ENCODE peak calls at places on chromosome 9, in seven cellular contexts. G is CD8-positive, alpha-beta T cell; I is colonic mucosa; J is OCI-LY7; V is IMR-90; C is CD4-positive, alpha-beta memory T cell; W is kidney. L is an unnamed sample. For H3K4me1, the result is how much of the 10 kb centered on the place peaks cover.

GRCh38 chr9:113807173-113808061 is 68.7 kb upstream of the ZNF618 start:
- DNase-seq in G (no peak), I (peak), J (peak), V (peak), C (peak), W (no peak), L (peak)

GRCh38 chr9:135506327-135507103 is 6.0 kb downstream of the MRPS2 start:
- DNase-seq in G (no peak), I (no peak), J (no peak), V (no peak), C (no peak), W (no peak), L (no peak)

GRCh38 chr9:33233659-33234335 is 6.2 kb upstream of the SPINK4 start:
- DNase-seq in G (no peak), I (peak), J (no peak), V (peak), C (no peak), W (peak), L (peak)

GRCh38 chr9:87387351-87388055 is 110.2 kb upstream of the DAPK1 start:
- DNase-seq in G (no peak), I (no peak), J (no peak), V (no peak), C (no peak), W (no peak), L (no peak)

GRCh38 chr9:112780637-112781036 is 30.1 kb downstream of the SNX30 start:
- DNase-seq in G (no peak), I (no peak), J (no peak), V (no peak), C (no peak), W (no peak), L (no peak)

GRCh38 chr9:122354536-122355199 is 16.2 kb upstream of the PTGS1 start:
- DNase-seq in G (no peak), I (no peak), J (no peak), V (no peak), C (no peak), W (no peak), L (no peak)

GRCh38 chr9:97389249-97389648 is 22.6 kb upstream of the TDRD7 start:
- DNase-seq in G (no peak), I (no peak), J (no peak), V (no peak), C (no peak), W (peak), L (no peak)

GRCh38 chr9:85007753-85008152 is 338.2 kb downstream of the NTRK2 start:
- DNase-seq in G (no peak), I (no peak), J (no peak), V (no peak), C (no peak), W (no peak), L (no peak)

GRCh38 chr9:88230612-88231011 is 92.3 kb upstream of the SPATA31C2 start:
- DNase-seq in G (no peak), I (no peak), J (no peak), V (peak), C (no peak), W (no peak), L (no peak)

GRCh38 chr9:124277420-124277819 is 19.7 kb downstream of the NEK6 start:
- DNase-seq in G (no peak), I (no peak), J (no peak), V (no peak), C (no peak), W (no peak), L (no peak)
- H3K4me1 ChIP-seq in G (under half), I (under half), J (under half), V (half or more), C (under half), W (under half), L (under half)

GRCh38 chr9:38025166-38025565 is 43.9 kb downstream of the SHB start:
- DNase-seq in G (no peak), I (no peak), J (no peak), V (no peak), C (no peak), W (no peak), L (peak)
- H3K4me1 ChIP-seq in G (under half), I (under half), J (under half), V (half or more), C (under half), W (under half), L (under half)

GRCh38 chr9:95008151-95008771 is 281.8 kb downstream of the AOPEP start:
- DNase-seq in G (no peak), I (peak), J (no peak), V (no peak), C (no peak), W (no peak), L (peak)
- H3K4me1 ChIP-seq in G (under half), I (under half), J (under half), V (under half), C (under half), W (under half), L (under half)

GRCh38 chr9:124267271-124267807 is 9.6 kb downstream of the NEK6 start:
- DNase-seq in G (no peak), I (peak), J (peak), V (peak), C (no peak), W (peak), L (peak)

GRCh38 chr9:124268248-124268647 is 10.5 kb downstream of the NEK6 start:
- DNase-seq in G (no peak), I (no peak), J (no peak), V (no peak), C (no peak), W (no peak), L (no peak)

GRCh38 chr9:124270504-124271335 is 13.0 kb downstream of the NEK6 start:
- DNase-seq in G (no peak), I (peak), J (no peak), V (no peak), C (no peak), W (no peak), L (peak)

GRCh38 chr9:124271660-124272059 is 13.9 kb downstream of the NEK6 start:
- DNase-seq in G (no peak), I (peak), J (no peak), V (no peak), C (no peak), W (no peak), L (no peak)

DNA sequence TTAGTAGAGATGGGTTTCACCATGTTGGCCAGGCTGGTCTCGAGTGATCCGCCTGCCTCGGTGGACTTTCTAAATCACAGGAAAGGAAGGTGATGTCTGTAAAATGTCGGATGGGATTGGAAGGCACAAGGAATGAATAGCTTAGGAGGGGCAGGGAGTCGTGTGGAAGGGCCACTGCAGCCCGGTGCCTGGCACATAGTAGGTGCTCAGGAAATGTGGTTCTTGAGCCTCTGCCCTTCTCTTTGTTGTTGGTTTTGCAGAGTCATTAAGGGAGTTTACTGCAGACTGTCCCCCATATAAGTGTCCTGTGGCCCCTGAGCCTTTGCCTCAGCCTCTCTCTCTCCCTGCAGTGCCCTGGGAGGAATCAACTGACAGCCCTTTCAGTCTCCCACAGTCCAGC is 11.8 kb downstream of the NEK6 start:
- DNase-seq in G (no peak), I (no peak), J (no peak), V (no peak), C (no peak), W (no peak), L (no peak)
- H3K4me1 ChIP-seq in G (under half), I (under half), J (half or more), V (half or more), C (under half), W (under half), L (half or more)

DNA sequence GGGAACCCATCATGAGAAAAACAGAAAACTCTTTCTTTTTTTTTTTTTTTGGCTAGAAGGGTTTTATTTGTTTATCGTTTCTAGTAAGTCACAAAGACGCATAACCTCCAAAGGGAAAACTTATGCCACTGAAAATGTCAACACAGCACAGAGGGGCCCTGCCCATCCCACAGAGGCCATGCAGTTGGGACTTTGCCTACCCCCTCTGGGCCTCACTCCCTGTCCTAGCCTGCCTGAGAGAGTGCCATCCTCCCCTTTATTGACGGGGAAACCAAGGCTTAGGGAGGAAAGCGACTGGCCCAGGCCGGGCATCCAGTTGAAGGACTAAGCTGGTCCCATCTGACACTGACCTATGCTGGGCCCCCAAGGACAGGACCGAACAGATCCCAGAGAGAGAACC is 74.7 kb downstream of the VAV2 start:
- DNase-seq in G (no peak), I (no peak), J (no peak), V (no peak), C (no peak), W (no peak), L (no peak)
- H3K4me1 ChIP-seq in G (under half), I (under half), J (under half), V (under half), C (under half), W (under half), L (under half)

GRCh38 chr9:129393064-129393463 is 215.0 kb upstream of the IER5L start:
- DNase-seq in G (no peak), I (no peak), J (no peak), V (no peak), C (no peak), W (no peak), L (no peak)

GRCh38 chr9:129391215-129391614 is 213.2 kb upstream of the IER5L start:
- DNase-seq in G (no peak), I (no peak), J (no peak), V (no peak), C (no peak), W (peak), L (no peak)

GRCh38 chr9:129394011-129394919 is 216.2 kb upstream of the IER5L start:
- DNase-seq in G (no peak), I (no peak), J (no peak), V (no peak), C (no peak), W (peak), L (no peak)

GRCh38 chr9:129394920-129395279 is 216.8 kb upstream of the IER5L start:
- DNase-seq in G (no peak), I (no peak), J (no peak), V (no peak), C (no peak), W (peak), L (no peak)

GRCh38 chr9:129392093-129392541 is 214.1 kb upstream of the IER5L start:
- DNase-seq in G (no peak), I (peak), J (no peak), V (no peak), C (no peak), W (peak), L (no peak)
- H3K4me1 ChIP-seq in G (under half), I (under half), J (under half), V (under half), C (under half), W (under half), L (under half)

GRCh38 chr9:94176582-94176981 is 82.5 kb upstream of the ZNF169 start:
- DNase-seq in G (no peak), I (peak), J (no peak), V (no peak), C (no peak), W (no peak), L (peak)
- H3K4me1 ChIP-seq in G (under half), I (under half), J (under half), V (under half), C (half or more), W (under half), L (under half)

GRCh38 chr9:14713187-14713799 is 9.2 kb downstream of the CER1 start:
- DNase-seq in G (no peak), I (no peak), J (no peak), V (no peak), C (no peak), W (no peak), L (no peak)
- H3K4me1 ChIP-seq in G (under half), I (under half), J (under half), V (under half), C (under half), W (under half), L (under half)

DNA sequence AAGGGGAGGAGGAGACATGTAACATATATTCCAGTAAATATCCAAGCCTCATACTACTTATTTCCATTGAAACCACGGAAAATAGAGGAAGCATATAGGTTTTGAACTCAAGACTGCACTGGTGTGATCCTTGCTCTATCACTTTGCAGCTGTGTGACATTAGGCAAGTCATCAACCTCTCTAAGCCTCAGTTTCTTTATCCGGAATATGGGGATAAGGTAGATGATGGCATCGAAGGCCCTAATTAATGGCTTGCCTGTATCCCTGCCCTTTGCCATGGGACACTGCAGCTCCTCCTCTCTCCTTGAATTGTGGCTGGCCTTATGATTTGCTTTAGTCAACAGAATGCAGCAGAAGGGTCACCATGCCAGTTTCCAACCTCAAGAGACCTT is 6.9 kb downstream of the SHB start:
- DNase-seq in G (no peak), I (no peak), J (no peak), V (no peak), C (no peak), W (no peak), L (no peak)
- H3K4me1 ChIP-seq in G (under half), I (under half), J (under half), V (half or more), C (under half), W (under half), L (half or more)